ENCODE peak calls at places on chromosomes 1 and 21, in eight cellular contexts. W is central memory CD4-positive, alpha-beta T cell; L is activated CD4-positive, alpha-beta T cell treated with anti-CD3 and anti-CD28 coated beads, Interleukin-2, amount 50 U/mL, for 24 hours; X is CD8-positive, alpha-beta memory T cell; S is BJ; J is tibial nerve; T is head of caudate nucleus; F is NCI-H1436. M is an unnamed sample.

GRCh38 chr21:17610862-17611261 is 1.8 kb downstream of the BTG3 start:
- DNase-seq in T (no peak), S (no peak), L (no peak), J (no peak), F (no peak), W (no peak), X (no peak), M (no peak)

GRCh38 chr21:39030127-39030884 is 152.9 kb downstream of the PSMG1 start:
- DNase-seq in S (no peak), X (no peak), F (no peak), T (no peak), L (no peak), J (no peak), W (no peak), M (no peak)

GRCh38 chr1:20358761-20359263 is 68.1 kb downstream of the VWA5B1 start:
- DNase-seq in F (peak), W (no peak), S (no peak), X (no peak), J (no peak), T (no peak), L (no peak), M (no peak)

GRCh38 chr1:113976609-113977278 is 2.5 kb upstream of the OLFML3 start:
- DNase-seq in W (no peak), J (no peak), S (no peak), T (no peak), L (no peak), F (no peak), X (no peak), M (no peak)

GRCh38 chr1:153932593-153933131 is 9.9 kb upstream of the GATAD2B start:
- DNase-seq in W (no peak), T (no peak), J (no peak), X (peak), F (no peak), L (no peak), S (no peak), M (no peak)

GRCh38 chr1:81234237-81234636 is 566.5 kb upstream of the ADGRL2 start:
- DNase-seq in J (no peak), S (no peak), F (no peak), T (no peak), W (no peak), L (no peak), X (no peak), M (no peak)

GRCh38 chr1:217534566-217534965 is 96.3 kb downstream of the GPATCH2 start:
- DNase-seq in J (no peak), S (no peak), L (no peak), X (no peak), W (no peak), T (no peak), F (no peak), M (no peak)

GRCh38 chr1:240091614-240092300 is at the start of gene FMN2:
- DNase-seq in X (no peak), T (peak), J (no peak), L (no peak), S (no peak), W (no peak), F (peak), M (no peak)

GRCh38 chr1:209618756-209619420 is 33.3 kb downstream of the LAMB3 start:
- DNase-seq in J (no peak), S (no peak), F (no peak), T (peak), X (no peak), W (no peak), L (no peak), M (no peak)

GRCh38 chr1:154290921-154291320 is 18.5 kb downstream of the HAX1 start:
- DNase-seq in W (no peak), X (no peak), L (no peak), T (peak), F (no peak), S (no peak), J (no peak), M (no peak)

GRCh38 chr1:5513891-5514515 is 478.2 kb downstream of the NPHP4 start:
- DNase-seq in X (no peak), F (no peak), S (no peak), J (no peak), L (no peak), W (no peak), T (no peak), M (no peak)

GRCh38 chr1:178451529-178451928 is 45.2 kb downstream of the CLEC20A start:
- DNase-seq in X (no peak), L (no peak), T (no peak), F (no peak), J (no peak), W (no peak), S (peak), M (no peak)

GRCh38 chr1:160284220-160284781 is 632 bp downstream of the PEX19 start:
- DNase-seq in L (peak), J (no peak), T (no peak), W (peak), F (no peak), S (peak), X (peak), M (no peak)

GRCh38 chr1:23619299-23620188 is 60.2 kb upstream of the ID3 start:
- DNase-seq in L (peak), J (no peak), S (no peak), T (no peak), X (peak), F (peak), W (peak), M (no peak)

GRCh38 chr1:210728437-210729149 is 399.9 kb downstream of the HHAT start:
- DNase-seq in T (no peak), X (no peak), W (no peak), F (no peak), S (no peak), L (no peak), J (no peak), M (no peak)

GRCh38 chr21:45802425-45802824 is 158.9 kb downstream of the PCBP3 start:
- DNase-seq in S (no peak), W (no peak), L (no peak), X (no peak), F (no peak), T (no peak), J (no peak), M (peak)

GRCh38 chr1:46030876-46031660 is 101.4 kb downstream of the PIK3R3 start:
- DNase-seq in S (no peak), L (no peak), J (no peak), F (no peak), W (no peak), T (no peak), X (no peak), M (no peak)

GRCh38 chr1:95126846-95127245 is 9.7 kb downstream of the TLCD4 start:
- DNase-seq in F (no peak), X (no peak), J (no peak), W (no peak), S (no peak), T (no peak), L (no peak), M (no peak)

GRCh38 chr1:205914730-205915129 is 28.5 kb downstream of the SLC26A9 start:
- DNase-seq in F (no peak), T (no peak), S (no peak), W (no peak), X (no peak), L (no peak), J (no peak), M (no peak)

GRCh38 chr1:180773210-180773865 is 139.4 kb upstream of the KIAA1614 start:
- DNase-seq in T (no peak), X (no peak), J (no peak), W (no peak), S (peak), F (no peak), L (no peak), M (no peak)

GRCh38 chr1:54462597-54463258 is 56.5 kb upstream of the SSBP3 start:
- DNase-seq in S (no peak), X (no peak), T (no peak), F (no peak), J (no peak), L (no peak), W (no peak), M (no peak)

GRCh38 chr1:27594542-27595510 is 9.1 kb downstream of the AHDC1 start:
- DNase-seq in J (no peak), S (peak), T (peak), F (no peak), W (no peak), L (no peak), X (no peak), M (no peak)

GRCh38 chr1:20589331-20590312 is 725 bp downstream of the CDA start:
- DNase-seq in X (no peak), T (no peak), W (no peak), L (no peak), J (no peak), F (no peak), S (no peak), M (no peak)

GRCh38 chr21:28949318-28949717 is 43.4 kb downstream of the LTN1 start:
- DNase-seq in F (no peak), L (no peak), J (no peak), S (no peak), T (no peak), X (no peak), W (no peak), M (no peak)

GRCh38 chr21:41282412-41282811 is 34.2 kb upstream of the FAM3B start:
- DNase-seq in X (no peak), F (no peak), L (no peak), J (no peak), S (no peak), W (no peak), T (no peak), M (no peak)

GRCh38 chr1:1255627-1256026 is 9.1 kb upstream of the C1QTNF12 start:
- DNase-seq in T (no peak), L (no peak), X (no peak), F (no peak), W (no peak), J (no peak), S (no peak), M (no peak)

GRCh38 chr1:24284156-24284471 is 35.0 kb upstream of the GRHL3 start:
- DNase-seq in S (no peak), F (no peak), X (no peak), J (no peak), T (no peak), L (no peak), W (no peak), M (no peak)

GRCh38 chr21:45103966-45104520 is 29.7 kb downstream of the ADARB1 start:
- DNase-seq in T (no peak), J (no peak), S (no peak), F (no peak), L (no peak), X (no peak), W (no peak), M (no peak)

GRCh38 chr1:83006271-83006670 is 992.7 kb downstream of the TTLL7 start:
- DNase-seq in S (no peak), J (no peak), F (no peak), W (no peak), T (no peak), L (no peak), X (no peak), M (no peak)

GRCh38 chr1:150813028-150813707 is 5.1 kb upstream of the CTSK start:
- DNase-seq in W (no peak), S (no peak), T (peak), F (no peak), J (peak), X (no peak), L (no peak), M (no peak)

GRCh38 chr1:195580988-195581387 is 1027.3 kb downstream of the KCNT2 start:
- DNase-seq in S (no peak), T (no peak), J (no peak), L (no peak), W (no peak), F (no peak), X (no peak), M (no peak)

GRCh38 chr1:12487520-12487919 is 130.5 kb downstream of the DHRS3 start:
- DNase-seq in J (no peak), F (no peak), W (no peak), X (no peak), S (no peak), L (no peak), T (no peak), M (no peak)

GRCh38 chr1:183278736-183279591 is 92.9 kb downstream of the LAMC2 start:
- DNase-seq in T (no peak), F (no peak), L (no peak), W (no peak), X (no peak), S (peak), J (no peak), M (no peak)

GRCh38 chr1:61215676-61216289 is 133.4 kb downstream of the NFIA start:
- DNase-seq in J (no peak), F (no peak), W (no peak), L (no peak), T (no peak), X (no peak), S (no peak), M (no peak)

GRCh38 chr1:204041232-204041767 is 31.6 kb upstream of the SOX13 start:
- DNase-seq in X (no peak), W (no peak), T (peak), F (peak), L (no peak), S (no peak), J (no peak), M (no peak)

GRCh38 chr1:31615414-31615813 is 2.1 kb upstream of the HCRTR1 start:
- DNase-seq in L (no peak), S (no peak), X (no peak), F (no peak), W (no peak), T (no peak), J (no peak), M (no peak)

GRCh38 chr1:75712306-75712705 is 12.2 kb upstream of the ACADM start:
- DNase-seq in L (no peak), W (no peak), F (no peak), S (no peak), J (no peak), T (no peak), X (no peak), M (no peak)

GRCh38 chr1:67463298-67463960 is 33.2 kb upstream of the SERBP1 start:
- DNase-seq in S (no peak), F (peak), J (no peak), T (peak), W (no peak), L (no peak), X (no peak), M (no peak)

GRCh38 chr1:22731924-22732522 is 21.4 kb downstream of the EPHB2 start:
- DNase-seq in W (no peak), S (no peak), F (no peak), X (no peak), L (no peak), J (no peak), T (no peak), M (no peak)

GRCh38 chr1:74971982-74972381 is 162.2 kb upstream of the LHX8 start:
- DNase-seq in S (no peak), F (no peak), J (no peak), W (no peak), X (no peak), T (no peak), L (no peak), M (no peak)